ENCODE peak calls at places on chromosomes 4 and X, in four cellular contexts. One of them, this sample, is unnamed.

GRCh38 chr4:122635205-122635604 is 14.3 kb upstream of the IL21 start:
- DNase-seq in K562: no peak
- DNase-seq in HepG2: no peak
- DNase-seq in GM12878: peak
- DNase-seq in this sample: no peak

GRCh38 chr4:82797591-82798081 is 960 bp downstream of the SCD5 start:
- DNase-seq in GM12878: no peak
- DNase-seq in K562: no peak
- DNase-seq in HepG2: no peak
- DNase-seq in this sample: peak

GRCh38 chr4:34181311-34181808 is 2063.0 kb downstream of the ARAP2 start:
- DNase-seq in GM12878: no peak
- DNase-seq in HepG2: no peak
- DNase-seq in K562: no peak
- DNase-seq in this sample: no peak

GRCh38 chr4:11367371-11367770 is 61.3 kb downstream of the HS3ST1 start:
- DNase-seq in GM12878: no peak
- DNase-seq in K562: no peak
- DNase-seq in HepG2: no peak
- DNase-seq in this sample: no peak

GRCh38 chr4:144547678-144548298 is 98.2 kb upstream of the HHIP start:
- DNase-seq in GM12878: peak
- DNase-seq in HepG2: no peak
- DNase-seq in K562: no peak
- DNase-seq in this sample: no peak

GRCh38 chr4:142265946-142266345 is 580.2 kb downstream of the INPP4B start:
- DNase-seq in GM12878: no peak
- DNase-seq in K562: no peak
- DNase-seq in HepG2: no peak
- DNase-seq in this sample: no peak

GRCh38 chr4:36288727-36289126 is 7.3 kb downstream of the DTHD1 start:
- DNase-seq in K562: no peak
- DNase-seq in HepG2: no peak
- DNase-seq in GM12878: no peak
- DNase-seq in this sample: no peak

GRCh38 chr4:154740462-154740861 is 3.3 kb upstream of the LRAT start:
- DNase-seq in HepG2: no peak
- DNase-seq in GM12878: no peak
- DNase-seq in K562: no peak
- DNase-seq in this sample: no peak

GRCh38 chr4:184845367-184846011 is 19.7 kb upstream of the ACSL1 start:
- DNase-seq in HepG2: peak
- DNase-seq in K562: no peak
- DNase-seq in GM12878: no peak
- DNase-seq in this sample: no peak

GRCh38 chr4:105036991-105037390 is 109.7 kb upstream of the TET2 start:
- DNase-seq in HepG2: no peak
- DNase-seq in GM12878: no peak
- DNase-seq in K562: no peak
- DNase-seq in this sample: no peak

GRCh38 chr4:3196670-3197359 is 52.1 kb upstream of the MSANTD1 start:
- DNase-seq in HepG2: no peak
- DNase-seq in K562: no peak
- DNase-seq in GM12878: no peak
- DNase-seq in this sample: no peak

GRCh38 chr4:177107288-177107901 is 202.3 kb upstream of the NEIL3 start:
- DNase-seq in HepG2: no peak
- DNase-seq in GM12878: no peak
- DNase-seq in K562: no peak
- DNase-seq in this sample: no peak

GRCh38 chr4:67035986-67036385 is 509.3 kb downstream of the CENPC start:
- DNase-seq in HepG2: no peak
- DNase-seq in K562: no peak
- DNase-seq in GM12878: no peak
- DNase-seq in this sample: no peak

GRCh38 chr4:120517966-120518365 is 404.6 kb downstream of the PRDM5 start:
- DNase-seq in HepG2: peak
- DNase-seq in GM12878: peak
- DNase-seq in K562: no peak
- DNase-seq in this sample: peak

GRCh38 chr4:155906554-155907247 is 3.2 kb downstream of the TDO2 start:
- DNase-seq in GM12878: no peak
- DNase-seq in HepG2: no peak
- DNase-seq in K562: no peak
- DNase-seq in this sample: no peak

GRCh38 chr4:130632731-130633604 is 1537.0 kb downstream of the C4orf33 start:
- DNase-seq in HepG2: peak
- DNase-seq in GM12878: no peak
- DNase-seq in K562: no peak
- DNase-seq in this sample: no peak

GRCh38 chr4:143489116-143489515 is 24.4 kb upstream of the SMARCA5 start:
- DNase-seq in K562: no peak
- DNase-seq in GM12878: no peak
- DNase-seq in HepG2: no peak
- DNase-seq in this sample: no peak

GRCh38 chr4:145739840-145740239 is 59.9 kb downstream of the C4orf51 start:
- DNase-seq in K562: no peak
- DNase-seq in HepG2: no peak
- DNase-seq in GM12878: no peak
- DNase-seq in this sample: no peak

GRCh38 chr4:602559-602942 is 22.8 kb upstream of the PDE6B start:
- DNase-seq in HepG2: peak
- DNase-seq in GM12878: no peak
- DNase-seq in K562: peak
- DNase-seq in this sample: peak

GRCh38 chrX:68878977-68879376 is 50.2 kb downstream of the EFNB1 start:
- DNase-seq in K562: no peak
- DNase-seq in GM12878: no peak
- DNase-seq in HepG2: no peak
- DNase-seq in this sample: no peak

GRCh38 chr4:81069706-81070331 is 39.3 kb downstream of the BMP3 start:
- DNase-seq in HepG2: peak
- DNase-seq in GM12878: peak
- DNase-seq in K562: peak
- DNase-seq in this sample: peak

GRCh38 chrX:51292421-51292820 is 40.2 kb upstream of the NUDT10 start:
- DNase-seq in GM12878: no peak
- DNase-seq in HepG2: no peak
- DNase-seq in K562: no peak
- DNase-seq in this sample: no peak

GRCh38 chr4:17502764-17503163 is 9.1 kb downstream of the QDPR start:
- DNase-seq in GM12878: no peak
- DNase-seq in HepG2: no peak
- DNase-seq in K562: no peak
- DNase-seq in this sample: no peak

GRCh38 chrX:154369453-154370299 is 4.8 kb downstream of the FLNA start:
- DNase-seq in GM12878: peak
- DNase-seq in HepG2: peak
- DNase-seq in K562: peak
- DNase-seq in this sample: peak

GRCh38 chr4:26235500-26235899 is 85.3 kb upstream of the RBPJ start:
- DNase-seq in K562: no peak
- DNase-seq in GM12878: no peak
- DNase-seq in HepG2: no peak
- DNase-seq in this sample: no peak

GRCh38 chrX:116238093-116238492 is 67.5 kb downstream of the AGTR2 start:
- DNase-seq in K562: no peak
- DNase-seq in HepG2: no peak
- DNase-seq in GM12878: no peak
- DNase-seq in this sample: no peak

GRCh38 chrX:116230136-116230886 is 59.8 kb downstream of the AGTR2 start:
- DNase-seq in HepG2: peak
- DNase-seq in GM12878: no peak
- DNase-seq in K562: no peak
- DNase-seq in this sample: no peak

DNA sequence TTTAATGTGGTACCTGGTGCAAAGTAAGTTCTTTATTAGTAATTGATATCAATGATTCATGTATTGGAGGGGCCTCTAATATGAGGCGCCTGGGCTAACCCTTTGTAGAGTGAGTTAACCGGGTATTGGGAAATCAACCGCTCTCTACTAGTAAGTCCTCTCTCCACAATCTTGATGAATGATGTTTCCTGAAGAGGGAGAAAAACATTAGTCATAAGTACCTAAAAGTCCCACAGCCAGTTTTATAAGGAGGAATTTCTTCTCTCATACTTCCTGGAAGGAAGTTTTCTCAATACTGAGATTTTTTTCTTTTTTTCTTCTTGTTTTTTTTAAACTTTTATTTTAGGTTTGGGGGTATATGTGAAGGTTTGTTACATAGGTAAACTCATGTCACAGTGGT is 62.3 kb downstream of the AGTR2 start:
- DNase-seq in HepG2: no peak
- DNase-seq in K562: no peak
- DNase-seq in GM12878: no peak
- DNase-seq in this sample: no peak
- TF ChIP-seq NFIC in HepG2: no peak
- TF ChIP-seq NFIC in K562: no peak
- TF ChIP-seq NFIC in GM12878: no peak
- TF ChIP-seq NFIC in this sample: no peak

GRCh38 chr4:108683479-108683878 is 33.1 kb downstream of the OSTC start:
- DNase-seq in GM12878: no peak
- DNase-seq in HepG2: peak
- DNase-seq in K562: no peak
- DNase-seq in this sample: peak

GRCh38 chr4:108685036-108685686 is 34.8 kb downstream of the OSTC start:
- DNase-seq in GM12878: no peak
- DNase-seq in K562: peak
- DNase-seq in HepG2: no peak
- DNase-seq in this sample: no peak

DNA sequence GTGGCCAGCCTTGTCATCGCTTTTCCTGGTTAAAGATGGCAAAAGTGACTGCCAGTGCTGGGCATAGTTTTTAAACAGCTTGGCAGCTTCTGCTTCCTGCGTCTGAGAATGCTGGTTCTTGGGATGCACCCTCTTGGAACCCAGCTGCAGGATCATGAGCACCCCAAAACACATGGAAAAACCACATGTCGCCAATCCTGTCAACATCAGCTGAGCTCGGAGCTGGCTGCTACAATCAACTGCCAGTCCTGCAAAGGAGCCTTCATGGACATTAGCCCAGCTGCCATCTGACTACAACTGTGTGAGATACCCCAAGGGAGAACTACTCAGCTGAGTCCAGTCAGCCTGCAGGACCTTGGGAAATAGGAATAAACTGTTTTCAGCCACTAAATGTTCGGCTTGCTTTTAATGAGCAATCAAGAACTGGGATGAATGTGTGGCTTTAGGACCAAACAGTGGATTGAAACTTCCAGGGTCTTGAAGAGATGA is 31.0 kb downstream of the OSTC start:
- DNase-seq in K562: no peak
- DNase-seq in GM12878: no peak
- DNase-seq in HepG2: no peak
- DNase-seq in this sample: no peak
- TF ChIP-seq NFIC in K562: no peak
- TF ChIP-seq NFIC in GM12878: no peak
- TF ChIP-seq NFIC in HepG2: no peak
- TF ChIP-seq NFIC in this sample: no peak

DNA sequence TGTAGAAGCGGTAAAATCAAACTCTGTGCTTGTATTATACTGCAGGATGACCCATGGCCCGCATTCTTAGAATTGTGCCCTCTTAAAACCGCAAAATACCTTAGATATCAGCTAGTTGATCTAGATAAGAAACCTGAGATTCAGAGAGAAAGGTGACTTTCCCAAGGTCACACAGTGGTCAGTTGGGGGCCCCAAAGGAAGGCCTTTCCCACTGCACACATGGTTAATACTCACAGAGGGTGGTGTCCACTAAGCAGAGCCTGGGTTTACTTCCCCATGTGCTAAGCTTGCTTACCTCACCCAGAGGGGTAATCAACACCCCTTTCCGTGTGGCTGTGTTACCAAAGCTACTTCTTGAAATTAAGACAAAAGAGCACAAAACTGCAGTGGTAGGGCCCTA is 66.3 kb downstream of the RBM47 start:
- DNase-seq in HepG2: peak
- DNase-seq in GM12878: no peak
- DNase-seq in K562: no peak
- DNase-seq in this sample: no peak
- TF ChIP-seq NFIC in HepG2: no peak
- TF ChIP-seq NFIC in GM12878: no peak
- TF ChIP-seq NFIC in K562: no peak
- TF ChIP-seq NFIC in this sample: no peak

DNA sequence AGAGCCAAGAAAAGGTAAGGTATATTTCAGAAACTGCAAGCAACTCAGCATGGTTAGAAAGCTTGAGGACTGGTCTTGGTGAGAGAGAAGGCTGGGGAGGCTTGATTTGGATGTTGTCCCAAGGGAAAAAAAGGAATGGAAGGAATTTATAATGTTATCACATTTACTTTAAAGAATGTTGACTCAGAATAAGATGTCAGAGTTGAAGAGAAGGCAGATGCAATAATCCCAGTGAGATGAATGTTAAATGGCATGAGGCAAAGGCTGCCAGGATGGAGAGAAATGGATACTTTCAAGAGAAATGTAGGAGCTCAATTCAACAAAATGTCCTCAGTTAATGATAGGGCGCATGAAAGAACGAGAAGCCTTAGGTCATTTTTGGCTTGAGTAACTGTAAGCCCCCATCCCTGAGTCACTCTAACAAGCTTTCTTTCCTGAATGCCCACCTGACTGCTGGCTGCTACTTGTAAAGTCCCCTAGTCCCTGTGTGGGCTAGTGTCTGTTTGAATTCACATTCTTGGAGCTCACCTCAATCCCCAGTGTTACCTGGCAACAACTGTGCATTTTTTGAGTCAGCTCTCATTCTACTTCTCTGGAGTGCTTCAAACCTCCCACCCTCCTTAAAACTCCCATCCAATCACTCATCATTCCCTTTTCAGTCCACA is 103.0 kb upstream of the TAPT1 start:
- DNase-seq in HepG2: no peak
- DNase-seq in GM12878: no peak
- DNase-seq in K562: no peak
- DNase-seq in this sample: no peak
- TF ChIP-seq NFIC in HepG2: no peak
- TF ChIP-seq NFIC in GM12878: no peak
- TF ChIP-seq NFIC in K562: no peak
- TF ChIP-seq NFIC in this sample: no peak

GRCh38 chr4:183504930-183505555 is at the start of gene ING2:
- DNase-seq in K562: peak
- DNase-seq in HepG2: peak
- DNase-seq in GM12878: no peak
- DNase-seq in this sample: peak
- TF ChIP-seq NFIC in K562: no peak
- TF ChIP-seq NFIC in HepG2: no peak
- TF ChIP-seq NFIC in GM12878: no peak
- TF ChIP-seq NFIC in this sample: no peak

GRCh38 chr4:117085185-117085701 is at the start of gene TRAM1L1:
- DNase-seq in K562: peak
- DNase-seq in HepG2: peak
- DNase-seq in GM12878: no peak
- DNase-seq in this sample: peak
- TF ChIP-seq NFIC in K562: no peak
- TF ChIP-seq NFIC in HepG2: no peak
- TF ChIP-seq NFIC in GM12878: no peak
- TF ChIP-seq NFIC in this sample: no peak